ENCODE peak calls at places on chromosomes 3 and 15, in seven cellular contexts. I, N, E, D, G, B and H are unnamed samples.

GRCh38 chr15:43877371-43877770 is 50.6 kb downstream of the WDR76 start:
- DNase-seq in I (peak; percentile 14), N (no peak), E (no peak), D (no peak), G (no peak), B (no peak), H (no peak)

GRCh38 chr3:39279745-39280517 is at the start of gene CX3CR1:
- DNase-seq in I (no peak), N (no peak), E (no peak), D (no peak), G (no peak), B (no peak), H (no peak)

GRCh38 chr15:56788359-56788758 is 55.0 kb upstream of the ZNF280D start:
- DNase-seq in I (no peak), N (no peak), E (no peak), D (no peak), G (no peak), B (no peak), H (no peak)

GRCh38 chr15:79466488-79466887 is 34.4 kb downstream of the MINAR1 start:
- DNase-seq in I (no peak), N (no peak), E (no peak), D (no peak), G (no peak), B (no peak), H (no peak)

GRCh38 chr3:23713641-23714040 is 92.1 kb upstream of the UBE2E1 start:
- DNase-seq in I (no peak), N (no peak), E (no peak), D (no peak), G (no peak), B (peak; percentile 51), H (no peak)

GRCh38 chr3:138389841-138390581 is 41.6 kb downstream of the MRAS start:
- DNase-seq in I (no peak), N (no peak), E (no peak), D (no peak), G (no peak), B (peak; percentile 94), H (peak; percentile 52)

GRCh38 chr3:50275996-50276761 is 2.7 kb upstream of the LSMEM2 start:
- DNase-seq in I (no peak), N (no peak), E (no peak), D (peak; percentile 37), G (no peak), B (no peak), H (no peak)

GRCh38 chr3:69787436-69788168 is 48.3 kb downstream of the MITF start:
- DNase-seq in I (no peak), N (no peak), E (no peak), D (no peak), G (no peak), B (peak; percentile 83), H (no peak)

GRCh38 chr3:66362541-66362941 is 138.3 kb downstream of the LRIG1 start:
- DNase-seq in I (no peak), N (no peak), E (no peak), D (no peak), G (no peak), B (peak; percentile 96), H (no peak)

GRCh38 chr3:30779686-30780287 is 114.7 kb downstream of the GADL1 start:
- DNase-seq in I (no peak), N (no peak), E (no peak), D (peak; percentile 21), G (no peak), B (peak; percentile 38), H (peak; percentile 34)

GRCh38 chr15:48544816-48545215 is 100.7 kb downstream of the FBN1 start:
- DNase-seq in I (no peak), N (no peak), E (no peak), D (no peak), G (no peak), B (peak; percentile 62), H (no peak)

GRCh38 chr3:143831208-143831607 is 17.1 kb downstream of the SLC9A9 start:
- DNase-seq in I (no peak), N (no peak), E (no peak), D (no peak), G (no peak), B (peak; percentile 59), H (no peak)

GRCh38 chr3:160400048-160400630 is 689 bp downstream of the SMC4 start:
- DNase-seq in I (peak; percentile 35), N (no peak), E (peak; percentile 75), D (peak; percentile 51), G (peak; percentile 8), B (peak; percentile 49), H (peak; percentile 46)